ENCODE peak calls at places on chromosomes 16 and 17, in five cellular contexts. U is OCI-LY7, E is thoracic aorta, Q is fibroblast of pulmonary artery, X is AG10803. Y is an unnamed sample.

GRCh38 chr17:68096111-68096510 is 60.6 kb downstream of the KPNA2 start:
- DNase-seq in U (no peak), E (no peak), Q (no peak), X (no peak), Y (no peak)

GRCh38 chr17:76893623-76894358 is 25.6 kb downstream of the MGAT5B start:
- DNase-seq in U (no peak), E (no peak), Q (no peak), X (no peak), Y (no peak)

GRCh38 chr17:78958556-78959191 is 21.0 kb downstream of the LGALS3BP start:
- DNase-seq in U (no peak), E (no peak), Q (no peak), X (no peak), Y (peak)

GRCh38 chr16:46900464-46901235 is 16.5 kb downstream of the GPT2 start:
- DNase-seq in U (no peak), E (no peak), Q (no peak), X (no peak), Y (no peak)

GRCh38 chr16:73339821-73340220 is 291.9 kb upstream of the ZFHX3 start:
- DNase-seq in U (no peak), E (no peak), Q (no peak), X (no peak), Y (no peak)

GRCh38 chr17:8124350-8125195 is 667 bp upstream of the HES7 start:
- DNase-seq in U (peak), E (no peak), Q (no peak), X (peak), Y (peak)

GRCh38 chr16:80710918-80711317 is 93.5 kb downstream of the CDYL2 start:
- DNase-seq in U (peak), E (no peak), Q (no peak), X (peak), Y (no peak)

GRCh38 chr16:87131996-87132345 is 185.2 kb downstream of the C16orf95 start:
- DNase-seq in U (no peak), E (no peak), Q (no peak), X (no peak), Y (no peak)

GRCh38 chr16:77596243-77596642 is 126.1 kb upstream of the NUDT7 start:
- DNase-seq in U (no peak), E (no peak), Q (peak), X (peak), Y (peak)
- H3K4me3 ChIP-seq in U (no peak), E (no peak), Q (no peak), X (no peak), Y (no peak)

DNA sequence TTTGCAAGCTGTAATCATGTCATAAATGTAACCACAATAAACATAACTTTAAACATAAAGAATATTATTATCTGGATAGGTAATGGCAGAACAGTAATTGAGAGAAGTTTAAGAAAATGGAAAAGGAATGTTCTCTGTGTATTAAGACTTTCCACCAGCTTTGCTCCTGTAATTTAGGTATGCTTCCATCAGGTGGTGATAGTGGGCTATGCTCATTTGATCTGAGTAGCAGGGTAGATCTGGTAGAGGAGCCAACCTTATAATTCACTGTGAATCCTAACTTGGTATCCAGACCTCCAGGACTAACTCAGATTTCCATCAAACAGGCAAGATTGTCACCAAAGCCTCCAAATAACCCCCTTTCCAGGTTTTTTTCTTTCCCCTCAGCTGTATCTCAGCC is 137.9 kb upstream of the ZKSCAN2 start:
- DNase-seq in U (no peak), E (no peak), Q (no peak), X (no peak), Y (no peak)
- TF ChIP-seq CTCF in U (peak), E (no peak), Q (no peak), X (no peak), Y (no peak)

DNA sequence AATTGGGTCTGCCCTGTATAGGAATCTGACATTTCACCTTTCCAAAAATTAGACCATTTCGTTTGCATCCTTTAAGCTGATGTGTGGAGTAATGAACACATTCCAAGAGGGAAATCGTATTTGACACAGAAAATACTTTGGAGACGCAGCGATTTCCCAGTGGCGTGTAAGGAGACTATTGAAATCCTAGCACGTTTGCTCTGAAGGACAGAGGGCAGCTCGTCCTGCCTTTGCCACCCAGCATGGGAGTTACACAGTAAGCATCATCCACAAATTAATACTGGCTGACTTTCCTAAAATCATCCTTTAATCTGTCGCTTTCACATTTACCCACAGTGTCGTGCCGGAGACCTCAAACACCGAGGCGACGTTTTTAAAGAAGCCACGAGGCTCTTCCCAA is 925.9 kb upstream of the EEF2KMT start:
- DNase-seq in U (no peak), E (no peak), Q (no peak), X (no peak), Y (no peak)
- H3K4me3 ChIP-seq in U (no peak), E (no peak), Q (no peak), X (no peak), Y (no peak)

GRCh38 chr17:46976626-46977270 is 2.3 kb downstream of the RPRML start:
- DNase-seq in U (no peak), E (no peak), Q (no peak), X (no peak), Y (no peak)
- TF ChIP-seq CTCF in U (no peak), E (no peak), Q (no peak), X (no peak), Y (no peak)

DNA sequence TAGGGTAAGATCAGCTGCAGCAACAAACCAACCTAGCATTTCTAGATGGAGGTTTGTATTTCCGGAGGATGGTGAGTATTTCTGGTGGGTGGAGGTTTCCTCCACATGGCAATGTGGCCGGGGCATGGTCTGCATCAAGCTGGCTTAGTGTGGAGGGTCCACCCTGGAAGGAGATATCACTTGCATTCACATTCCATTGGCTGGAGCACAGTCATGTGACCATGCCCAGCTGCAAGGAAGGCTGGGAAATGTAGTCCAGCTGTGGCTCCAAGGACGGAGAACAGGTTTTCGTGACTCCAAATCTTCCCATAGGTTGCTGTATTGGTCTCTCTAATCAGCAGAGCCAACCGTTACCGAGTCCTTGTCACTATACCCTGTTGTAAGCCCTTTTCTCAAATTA is 68.7 kb downstream of the RAI1 start:
- DNase-seq in U (peak), E (no peak), Q (peak), X (peak), Y (peak)
- H3K4me3 ChIP-seq in U (peak), E (no peak), Q (no peak), X (no peak), Y (no peak)

GRCh38 chr16:11972128-11972527 is 4.4 kb upstream of the SNX29 start:
- DNase-seq in U (no peak), E (no peak), Q (peak), X (no peak), Y (no peak)
- TF ChIP-seq CTCF in U (peak), E (no peak), Q (peak), X (peak), Y (no peak)

GRCh38 chr17:30477083-30477757 is at the start of gene GOSR1:
- DNase-seq in U (peak), E (peak), Q (peak), X (peak), Y (peak)

GRCh38 chr17:30482555-30482954 is 5.3 kb downstream of the GOSR1 start:
- DNase-seq in U (no peak), E (no peak), Q (no peak), X (no peak), Y (no peak)

GRCh38 chr17:30475206-30475605 is 2.0 kb upstream of the GOSR1 start:
- DNase-seq in U (no peak), E (no peak), Q (no peak), X (no peak), Y (no peak)

GRCh38 chr17:30476726-30477082 is 504 bp upstream of the GOSR1 start:
- DNase-seq in U (peak), E (no peak), Q (peak), X (peak), Y (no peak)

GRCh38 chr17:30477758-30478115 is 529 bp downstream of the GOSR1 start:
- DNase-seq in U (peak), E (no peak), Q (peak), X (peak), Y (no peak)
- H3K4me3 ChIP-seq in U (peak), E (peak), Q (peak), X (peak), Y (peak)

GRCh38 chr17:47837401-47838039 is 3.6 kb downstream of the SCRN2 start:
- DNase-seq in U (no peak), E (no peak), Q (no peak), X (no peak), Y (no peak)
- TF ChIP-seq CTCF in U (no peak), E (no peak), Q (no peak), X (no peak), Y (no peak)

GRCh38 chr17:64457156-64457555 is 8.2 kb downstream of the MILR1 start:
- DNase-seq in U (no peak), E (no peak), Q (peak), X (peak), Y (peak)
- H3K4me3 ChIP-seq in U (peak), E (no peak), Q (no peak), X (no peak), Y (no peak)

Y was measured in fibroblast of the aortic adventitia.